ENCODE peak calls at places on chromosomes 11 and 22, in four cellular contexts. N is H1, R is K562, E is HCT116. O is an unnamed sample.

GRCh38 chr11:110710520-110711381 is 1.5 kb downstream of the ARHGAP20 start:
- DNase-seq in N (no peak), R (no peak), E (no peak), O (no peak)

GRCh38 chr22:25447067-25447688 is 117.3 kb upstream of the GRK3 start:
- DNase-seq in N (no peak), R (peak; percentile 5), E (no peak), O (no peak)

GRCh38 chr22:45164217-45165123 is 745 bp downstream of the NUP50 start:
- DNase-seq in N (no peak), R (peak; percentile 63), E (no peak), O (no peak)

GRCh38 chr11:32121012-32121411 is 30.1 kb downstream of the RCN1 start:
- DNase-seq in N (no peak), R (no peak), E (no peak), O (no peak)

GRCh38 chr11:47056261-47056915 is 119.8 kb downstream of the CSTPP1 start:
- DNase-seq in N (no peak), R (peak; percentile 79), E (no peak), O (no peak)

GRCh38 chr22:26404851-26405357 is 24.2 kb upstream of the ASPHD2 start:
- DNase-seq in N (no peak), R (peak; percentile 48), E (no peak), O (no peak)

GRCh38 chr11:772429-773390 is 4.6 kb downstream of the GATD1 start:
- DNase-seq in N (no peak), R (no peak), E (no peak), O (no peak)

GRCh38 chr11:65639623-65640482 is 2.0 kb downstream of the SIPA1 start:
- DNase-seq in N (no peak), R (no peak), E (no peak), O (peak; percentile 91)

GRCh38 chr11:100557830-100558611 is 129.1 kb upstream of the ARHGAP42 start:
- DNase-seq in N (no peak), R (no peak), E (no peak), O (no peak)

GRCh38 chr11:34167961-34168360 is 62.5 kb downstream of the NAT10 start:
- DNase-seq in N (no peak), R (no peak), E (no peak), O (no peak)

GRCh38 chr11:108958446-108959123 is 293.7 kb downstream of the DDX10 start:
- DNase-seq in N (no peak), R (no peak), E (no peak), O (no peak)

GRCh38 chr11:20501252-20501651 is 98.2 kb upstream of the SLC6A5 start:
- DNase-seq in N (no peak), R (no peak), E (no peak), O (no peak)

GRCh38 chr11:122100222-122101080 is 15.6 kb downstream of the BLID start:
- DNase-seq in N (no peak), R (no peak), E (no peak), O (no peak)

GRCh38 chr22:34623580-34623979 is 442.4 kb upstream of the ISX start:
- DNase-seq in N (no peak), R (no peak), E (no peak), O (no peak)

GRCh38 chr11:125621995-125622394 is 3.0 kb upstream of the CHEK1 start:
- DNase-seq in N (no peak), R (no peak), E (no peak), O (no peak)

GRCh38 chr22:44398791-44399190 is 86.0 kb upstream of the SHISAL1 start:
- DNase-seq in N (no peak), R (no peak), E (no peak), O (no peak)

GRCh38 chr22:17953147-17953546 is 71.2 kb downstream of the MICAL3 start:
- DNase-seq in N (no peak), R (no peak), E (no peak), O (no peak)

GRCh38 chr11:2574553-2575535 is 125.0 kb downstream of the KCNQ1OT1 start:
- DNase-seq in N (no peak), R (no peak), E (no peak), O (no peak)

GRCh38 chr22:30309981-30310672 is 16.6 kb downstream of the TBC1D10A start:
- DNase-seq in N (no peak), R (no peak), E (no peak), O (peak; percentile 58)

GRCh38 chr22:41682033-41682807 is 6.4 kb downstream of the SNU13 start:
- DNase-seq in N (no peak), R (peak; percentile 85), E (peak; percentile 73), O (peak; percentile 66)

GRCh38 chr11:65903068-65903481 is 2.9 kb upstream of the FOSL1 start:
- DNase-seq in N (no peak), R (peak; percentile 56), E (peak; percentile 90), O (no peak)

GRCh38 chr22:40018051-40018450 is 23.3 kb downstream of the FAM83F start:
- DNase-seq in N (no peak), R (no peak), E (no peak), O (no peak)

GRCh38 chr11:59574467-59574866 is 41.1 kb downstream of the OSBP start:
- DNase-seq in N (no peak), R (no peak), E (no peak), O (no peak)

GRCh38 chr11:67616431-67617242 is 9.9 kb downstream of the NDUFV1 start:
- DNase-seq in N (no peak), R (no peak), E (no peak), O (no peak)

GRCh38 chr11:124799384-124800225 is 601 bp downstream of the MSANTD2 start:
- DNase-seq in N (no peak), R (peak; percentile 53), E (no peak), O (no peak)

GRCh38 chr11:61447601-61448551 is 18.0 kb downstream of the SDHAF2 start:
- DNase-seq in N (no peak), R (no peak), E (no peak), O (no peak)

GRCh38 chr11:536841-537621 is at the start of gene LRRC56:
- DNase-seq in N (no peak), R (peak; percentile 92), E (peak; percentile 84), O (peak; percentile 79)

GRCh38 chr11:107157146-107157808 is 139.0 kb upstream of the GUCY1A2 start:
- DNase-seq in N (peak; percentile 21), R (no peak), E (no peak), O (no peak)

GRCh38 chr11:15683528-15683927 is 568.8 kb downstream of the INSC start:
- DNase-seq in N (no peak), R (no peak), E (no peak), O (no peak)

GRCh38 chr11:112364962-112365481 is 104.4 kb upstream of the PLET1 start:
- DNase-seq in N (no peak), R (no peak), E (no peak), O (no peak)

GRCh38 chr11:14331476-14332136 is 27.4 kb downstream of the RRAS2 start:
- DNase-seq in N (no peak), R (no peak), E (no peak), O (no peak)

GRCh38 chr11:87529486-87529885 is 491.8 kb downstream of the TMEM135 start:
- DNase-seq in N (no peak), R (no peak), E (no peak), O (no peak)
- TF ChIP-seq EGR1 in N (no peak), R (no peak), E (no peak), O (no peak)

GRCh38 chr11:6855971-6856542 is 6.8 kb upstream of the OR10A2 start:
- DNase-seq in N (no peak), R (no peak), E (no peak), O (no peak)
- TF ChIP-seq EGR1 in N (no peak), R (no peak), E (no peak), O (no peak)

DNA sequence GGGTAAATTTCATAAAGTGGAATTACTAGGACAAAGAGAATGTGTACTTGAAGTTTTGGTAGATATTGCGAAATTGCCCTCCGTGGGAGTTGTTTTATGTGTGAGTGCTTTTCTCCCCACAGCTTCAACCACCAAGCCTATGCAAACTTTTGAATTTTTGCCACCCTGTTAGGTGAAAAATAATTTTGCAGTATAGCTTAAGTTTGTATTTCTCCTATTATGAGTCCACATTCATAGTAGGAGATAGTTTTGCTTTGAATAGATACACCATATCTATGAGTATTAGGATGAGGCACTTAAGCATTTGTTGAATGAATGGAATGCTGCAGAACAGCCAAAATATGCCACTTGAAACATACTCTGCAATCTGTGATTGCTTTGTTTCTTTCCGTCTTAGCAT is 43.6 kb downstream of the UVRAG start:
- DNase-seq in N (no peak), R (no peak), E (no peak), O (no peak)
- TF ChIP-seq EGR1 in N (no peak), R (no peak), E (no peak), O (no peak)

DNA sequence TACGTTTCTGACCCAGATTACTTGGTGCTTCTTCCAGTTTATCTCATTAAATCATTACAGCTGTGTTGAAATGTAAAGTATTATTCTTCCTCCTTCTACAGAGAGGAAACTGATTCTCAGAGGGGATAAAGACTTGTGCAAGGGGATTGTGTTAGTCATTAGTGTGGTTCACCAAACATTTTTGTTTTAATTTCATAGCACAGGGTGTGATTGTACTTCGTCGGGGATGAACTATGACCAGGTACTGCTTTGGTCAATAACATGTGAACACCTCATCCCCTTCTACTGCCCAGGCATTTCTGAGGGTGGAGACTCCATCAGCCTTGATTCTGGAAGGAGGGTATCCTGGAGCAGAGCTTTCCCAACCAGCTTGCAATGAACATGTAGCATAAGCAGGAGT is 120.2 kb upstream of the ALX4 start:
- DNase-seq in N (no peak), R (no peak), E (no peak), O (no peak)
- TF ChIP-seq EGR1 in N (no peak), R (no peak), E (no peak), O (no peak)

GRCh38 chr11:35845860-35846259 is 98.0 kb upstream of the LDLRAD3 start:
- DNase-seq in N (no peak), R (no peak), E (no peak), O (no peak)
- TF ChIP-seq EGR1 in N (no peak), R (no peak), E (no peak), O (no peak)

GRCh38 chr11:21561589-21561988 is 631.3 kb upstream of the ANO5 start:
- DNase-seq in N (no peak), R (no peak), E (no peak), O (no peak)
- TF ChIP-seq EGR1 in N (no peak), R (no peak), E (no peak), O (no peak)

GRCh38 chr11:27904358-27905055 is 203.4 kb downstream of the KIF18A start:
- DNase-seq in N (no peak), R (no peak), E (no peak), O (no peak)
- TF ChIP-seq EGR1 in N (no peak), R (no peak), E (no peak), O (no peak)

O was measured in GM12878.